ENCODE peak calls at places on chromosomes 16 and 17, in six cellular contexts. One of them, this sample, is unnamed.

GRCh38 chr17:179721-180379 is 1.6 kb downstream of the DOC2B start:
- DNase-seq in left lung: no peak
- DNase-seq in adipocyte: no peak
- DNase-seq in spleen: no peak
- DNase-seq in CD8-positive, alpha-beta memory T cell: no peak
- DNase-seq in heart left ventricle: no peak
- DNase-seq in this sample: no peak

GRCh38 chr17:83127431-83128160 is 48.2 kb downstream of the METRNL start:
- DNase-seq in spleen: peak; percentile 51
- DNase-seq in heart left ventricle: peak; percentile 62
- DNase-seq in left lung: peak; percentile 64
- DNase-seq in CD8-positive, alpha-beta memory T cell: no peak
- DNase-seq in adipocyte: no peak
- DNase-seq in this sample: no peak

GRCh38 chr17:66633322-66633965 is 201.5 kb upstream of the CACNG5 start:
- DNase-seq in heart left ventricle: no peak
- DNase-seq in CD8-positive, alpha-beta memory T cell: no peak
- DNase-seq in left lung: no peak
- DNase-seq in adipocyte: peak; percentile 30
- DNase-seq in spleen: no peak
- DNase-seq in this sample: peak; percentile 27

GRCh38 chr16:88651989-88652762 is 1.3 kb upstream of the CYBA start:
- DNase-seq in spleen: peak; percentile 89
- DNase-seq in heart left ventricle: no peak
- DNase-seq in adipocyte: no peak
- DNase-seq in left lung: peak; percentile 82
- DNase-seq in CD8-positive, alpha-beta memory T cell: no peak
- DNase-seq in this sample: no peak

GRCh38 chr16:89114159-89114981 is 20.7 kb downstream of the ACSF3 start:
- DNase-seq in spleen: peak; percentile 82
- DNase-seq in CD8-positive, alpha-beta memory T cell: no peak
- DNase-seq in heart left ventricle: peak; percentile 51
- DNase-seq in adipocyte: no peak
- DNase-seq in left lung: peak; percentile 76
- DNase-seq in this sample: no peak

GRCh38 chr17:51391992-51392654 is 131.8 kb downstream of the UTP18 start:
- DNase-seq in heart left ventricle: no peak
- DNase-seq in left lung: no peak
- DNase-seq in spleen: no peak
- DNase-seq in CD8-positive, alpha-beta memory T cell: no peak
- DNase-seq in adipocyte: no peak
- DNase-seq in this sample: no peak

GRCh38 chr16:30758988-30759461 is 2.8 kb downstream of the CFAP119 start:
- DNase-seq in left lung: peak; percentile 82
- DNase-seq in heart left ventricle: no peak
- DNase-seq in CD8-positive, alpha-beta memory T cell: no peak
- DNase-seq in adipocyte: no peak
- DNase-seq in spleen: peak; percentile 81
- DNase-seq in this sample: no peak

GRCh38 chr17:71759422-71760060 is 361.3 kb upstream of the SOX9 start:
- DNase-seq in heart left ventricle: no peak
- DNase-seq in CD8-positive, alpha-beta memory T cell: no peak
- DNase-seq in spleen: no peak
- DNase-seq in adipocyte: no peak
- DNase-seq in left lung: no peak
- DNase-seq in this sample: no peak

GRCh38 chr16:22195695-22196558 is 10.2 kb upstream of the EEF2K start:
- DNase-seq in heart left ventricle: peak; percentile 94
- DNase-seq in CD8-positive, alpha-beta memory T cell: peak; percentile 89
- DNase-seq in left lung: peak; percentile 93
- DNase-seq in adipocyte: peak; percentile 92
- DNase-seq in spleen: peak; percentile 95
- DNase-seq in this sample: peak; percentile 89

GRCh38 chr17:76025294-76025693 is 1.8 kb downstream of the EVPL start:
- DNase-seq in spleen: no peak
- DNase-seq in heart left ventricle: peak; percentile 28
- DNase-seq in left lung: no peak
- DNase-seq in adipocyte: no peak
- DNase-seq in CD8-positive, alpha-beta memory T cell: no peak
- DNase-seq in this sample: no peak
- H3K4me3 ChIP-seq in spleen: no peak overlapping the region
- H3K4me3 ChIP-seq in heart left ventricle: no peak overlapping the region
- H3K4me3 ChIP-seq in left lung: no peak overlapping the region
- H3K4me3 ChIP-seq in adipocyte: no peak overlapping the region
- H3K4me3 ChIP-seq in CD8-positive, alpha-beta memory T cell: no peak overlapping the region
- H3K4me3 ChIP-seq in this sample: no peak overlapping the region

GRCh38 chr17:49471089-49471683 is 23.9 kb upstream of the NGFR start:
- DNase-seq in left lung: no peak
- DNase-seq in heart left ventricle: peak; percentile 72
- DNase-seq in CD8-positive, alpha-beta memory T cell: no peak
- DNase-seq in spleen: no peak
- DNase-seq in adipocyte: peak; percentile 20
- DNase-seq in this sample: no peak
- H3K27me3 ChIP-seq in left lung: peaks cover 97% of the 10 kb centered on the region
- H3K27me3 ChIP-seq in heart left ventricle: no peaks in the 10 kb centered on the region
- H3K27me3 ChIP-seq in CD8-positive, alpha-beta memory T cell: peaks cover 36% of the 10 kb centered on the region
- H3K27me3 ChIP-seq in spleen: peaks cover 52% of the 10 kb centered on the region
- H3K27me3 ChIP-seq in adipocyte: peaks cover 48% of the 10 kb centered on the region
- H3K27me3 ChIP-seq in this sample: peaks cover 16% of the 10 kb centered on the region

GRCh38 chr17:22462461-22462860 is 770.1 kb downstream of the KCNJ18 start:
- DNase-seq in spleen: no peak
- DNase-seq in adipocyte: no peak
- DNase-seq in left lung: no peak
- DNase-seq in CD8-positive, alpha-beta memory T cell: no peak
- DNase-seq in heart left ventricle: no peak
- DNase-seq in this sample: no peak
- H3K9me3 ChIP-seq in spleen: no peaks in the 10 kb centered on the region
- H3K9me3 ChIP-seq in adipocyte: no peaks in the 10 kb centered on the region
- H3K9me3 ChIP-seq in left lung: peaks cover 34% of the 10 kb centered on the region
- H3K9me3 ChIP-seq in CD8-positive, alpha-beta memory T cell: no peaks in the 10 kb centered on the region
- H3K9me3 ChIP-seq in heart left ventricle: no peaks in the 10 kb centered on the region
- H3K9me3 ChIP-seq in this sample: peaks cover 4% of the 10 kb centered on the region

GRCh38 chr17:29179232-29180036 is 764 bp downstream of the MYO18A start:
- DNase-seq in left lung: peak; percentile 87
- DNase-seq in CD8-positive, alpha-beta memory T cell: no peak
- DNase-seq in spleen: no peak
- DNase-seq in heart left ventricle: peak; percentile 74
- DNase-seq in adipocyte: peak; percentile 44
- DNase-seq in this sample: peak; percentile 90

GRCh38 chr17:29178750-29179231 is 1.4 kb downstream of the MYO18A start:
- DNase-seq in CD8-positive, alpha-beta memory T cell: no peak
- DNase-seq in left lung: no peak
- DNase-seq in spleen: no peak
- DNase-seq in adipocyte: peak; percentile 17
- DNase-seq in heart left ventricle: no peak
- DNase-seq in this sample: peak; percentile 77

GRCh38 chr17:29181226-29181625 is 1.0 kb upstream of the MYO18A start:
- DNase-seq in spleen: no peak
- DNase-seq in CD8-positive, alpha-beta memory T cell: no peak
- DNase-seq in adipocyte: no peak
- DNase-seq in heart left ventricle: no peak
- DNase-seq in left lung: no peak
- DNase-seq in this sample: no peak

GRCh38 chr17:29180051-29180787 is at the start of gene MYO18A:
- DNase-seq in left lung: peak; percentile 96
- DNase-seq in adipocyte: peak; percentile 94
- DNase-seq in CD8-positive, alpha-beta memory T cell: peak; percentile 68
- DNase-seq in spleen: peak; percentile 96
- DNase-seq in heart left ventricle: peak; percentile 92
- DNase-seq in this sample: peak; percentile 75

GRCh38 chr17:29180788-29181160 is 576 bp upstream of the MYO18A start:
- DNase-seq in heart left ventricle: no peak
- DNase-seq in adipocyte: no peak
- DNase-seq in spleen: no peak
- DNase-seq in CD8-positive, alpha-beta memory T cell: no peak
- DNase-seq in left lung: no peak
- DNase-seq in this sample: no peak
- H3K4me3 ChIP-seq in heart left ventricle: peak overlapping the region; percentile 66
- H3K4me3 ChIP-seq in adipocyte: peak overlapping the region; percentile 80
- H3K4me3 ChIP-seq in spleen: no peak overlapping the region
- H3K4me3 ChIP-seq in CD8-positive, alpha-beta memory T cell: peak overlapping the region; percentile 46
- H3K4me3 ChIP-seq in left lung: peak overlapping the region; percentile 51
- H3K4me3 ChIP-seq in this sample: no peak overlapping the region

GRCh38 chr16:19574625-19575024 is 19.1 kb downstream of the VPS35L start:
- DNase-seq in left lung: no peak
- DNase-seq in heart left ventricle: no peak
- DNase-seq in spleen: no peak
- DNase-seq in CD8-positive, alpha-beta memory T cell: no peak
- DNase-seq in adipocyte: no peak
- DNase-seq in this sample: no peak
- H3K27me3 ChIP-seq in left lung: no peaks in the 10 kb centered on the region
- H3K27me3 ChIP-seq in heart left ventricle: no peaks in the 10 kb centered on the region
- H3K27me3 ChIP-seq in spleen: no peaks in the 10 kb centered on the region
- H3K27me3 ChIP-seq in CD8-positive, alpha-beta memory T cell: no peaks in the 10 kb centered on the region
- H3K27me3 ChIP-seq in adipocyte: no peaks in the 10 kb centered on the region
- H3K27me3 ChIP-seq in this sample: no peaks in the 10 kb centered on the region

GRCh38 chr17:11488407-11488806 is 109.9 kb upstream of the DNAH9 start:
- DNase-seq in CD8-positive, alpha-beta memory T cell: no peak
- DNase-seq in left lung: no peak
- DNase-seq in adipocyte: no peak
- DNase-seq in heart left ventricle: no peak
- DNase-seq in spleen: no peak
- DNase-seq in this sample: no peak
- H3K9me3 ChIP-seq in CD8-positive, alpha-beta memory T cell: no peaks in the 10 kb centered on the region
- H3K9me3 ChIP-seq in left lung: no peaks in the 10 kb centered on the region
- H3K9me3 ChIP-seq in adipocyte: peaks cover 4% of the 10 kb centered on the region
- H3K9me3 ChIP-seq in heart left ventricle: no peaks in the 10 kb centered on the region
- H3K9me3 ChIP-seq in spleen: no peaks in the 10 kb centered on the region
- H3K9me3 ChIP-seq in this sample: no peaks in the 10 kb centered on the region

GRCh38 chr16:68416057-68417046 is 32.0 kb downstream of the SMPD3 start:
- DNase-seq in adipocyte: no peak
- DNase-seq in spleen: peak; percentile 3
- DNase-seq in heart left ventricle: no peak
- DNase-seq in left lung: no peak
- DNase-seq in CD8-positive, alpha-beta memory T cell: no peak
- DNase-seq in this sample: peak; percentile 89
- H3K4me3 ChIP-seq in adipocyte: no peak overlapping the region
- H3K4me3 ChIP-seq in spleen: no peak overlapping the region
- H3K4me3 ChIP-seq in heart left ventricle: no peak overlapping the region
- H3K4me3 ChIP-seq in left lung: no peak overlapping the region
- H3K4me3 ChIP-seq in CD8-positive, alpha-beta memory T cell: no peak overlapping the region
- H3K4me3 ChIP-seq in this sample: no peak overlapping the region

DNA sequence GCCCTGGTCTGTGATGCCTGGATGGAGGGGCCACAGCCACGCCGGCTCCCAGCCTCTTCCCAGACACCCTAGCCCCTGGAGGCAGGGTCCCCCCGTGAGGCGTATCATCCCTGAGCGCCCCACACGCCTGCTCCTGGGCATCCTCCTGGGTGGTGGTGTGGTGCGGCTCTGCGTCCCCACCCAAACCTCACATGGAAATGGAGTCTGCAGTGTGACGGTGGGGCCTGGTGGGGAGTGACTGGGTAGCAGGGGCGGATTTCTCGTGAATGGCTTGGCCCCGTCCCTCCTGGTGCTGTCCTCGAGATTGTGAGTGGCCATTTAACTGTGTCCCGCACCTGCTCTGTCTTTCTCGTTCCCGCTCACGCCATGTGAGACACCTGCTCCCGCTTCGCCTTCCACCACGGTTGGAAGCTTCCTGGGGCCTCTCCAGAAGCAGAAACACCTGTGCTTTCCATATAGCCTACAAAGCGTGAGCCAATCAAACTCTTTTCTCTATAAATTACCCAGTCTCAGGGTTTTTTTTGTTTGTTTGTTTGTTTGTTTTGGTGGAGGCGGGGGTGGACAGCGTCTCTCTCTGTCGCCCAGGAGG is 5.9 kb upstream of the SSTR5 start:
- DNase-seq in CD8-positive, alpha-beta memory T cell: no peak
- DNase-seq in left lung: no peak
- DNase-seq in spleen: no peak
- DNase-seq in heart left ventricle: no peak
- DNase-seq in adipocyte: no peak
- DNase-seq in this sample: no peak
- H3K27me3 ChIP-seq in CD8-positive, alpha-beta memory T cell: peaks cover 4% of the 10 kb centered on the region
- H3K27me3 ChIP-seq in left lung: peaks cover 100% of the 10 kb centered on the region
- H3K27me3 ChIP-seq in spleen: peaks cover 97% of the 10 kb centered on the region
- H3K27me3 ChIP-seq in heart left ventricle: peaks cover 48% of the 10 kb centered on the region
- H3K27me3 ChIP-seq in adipocyte: peaks cover 46% of the 10 kb centered on the region
- H3K27me3 ChIP-seq in this sample: peaks cover 7% of the 10 kb centered on the region